ENCODE peak calls at places on chromosomes 3 and 15, in eight cellular contexts. N is fibroblast of lung; I is effector memory CD4-positive, alpha-beta T cell; G is ovary; R is psoas muscle; J is transverse colon; L is T-helper 17 cell; Y is PC-3. K is an unnamed sample.

GRCh38 chr15:81321667-81322066 is 2.3 kb downstream of the STARD5 start:
- DNase-seq in J (no peak), L (no peak), G (no peak), N (no peak), R (no peak), Y (no peak), I (no peak), K (no peak)

GRCh38 chr15:29860872-29861271 is 38.6 kb upstream of the TJP1 start:
- DNase-seq in R (no peak), I (no peak), L (no peak), J (no peak), N (no peak), Y (peak; percentile 54), G (no peak), K (no peak)

GRCh38 chr3:46261926-46262594 is 19.8 kb downstream of the CCR3 start:
- DNase-seq in L (no peak), G (no peak), Y (no peak), R (no peak), I (no peak), J (no peak), N (no peak), K (no peak)

GRCh38 chr3:126927405-126927750 is 55.5 kb upstream of the PLXNA1 start:
- DNase-seq in R (no peak), Y (no peak), L (no peak), I (no peak), G (no peak), J (no peak), N (no peak), K (no peak)

GRCh38 chr3:143824675-143825074 is 23.6 kb downstream of the SLC9A9 start:
- DNase-seq in J (no peak), I (no peak), G (no peak), L (no peak), R (no peak), Y (no peak), N (no peak), K (no peak)

GRCh38 chr3:194472290-194472920 is 14.4 kb downstream of the ATP13A3 start:
- DNase-seq in I (no peak), J (no peak), R (no peak), Y (peak; percentile 85), N (peak; percentile 87), L (no peak), G (no peak), K (no peak)

GRCh38 chr15:84824260-84824690 is 7.1 kb downstream of the ALPK3 start:
- DNase-seq in G (peak; percentile 73), I (no peak), N (peak; percentile 45), J (peak; percentile 47), Y (no peak), L (no peak), R (peak; percentile 75), K (no peak)

GRCh38 chr3:189184566-189184965 is 12.8 kb downstream of the TPRG1 start:
- DNase-seq in G (no peak), J (no peak), L (no peak), I (no peak), Y (no peak), R (no peak), N (no peak), K (no peak)

GRCh38 chr3:63976862-63977180 is 46.5 kb downstream of the PSMD6 start:
- DNase-seq in J (no peak), N (no peak), I (no peak), R (no peak), L (no peak), G (no peak), Y (no peak), K (no peak)

GRCh38 chr3:6035626-6036025 is 825.3 kb upstream of the GRM7 start:
- DNase-seq in L (no peak), G (no peak), R (no peak), J (no peak), Y (no peak), I (no peak), N (no peak), K (no peak)
- H3K9me3 ChIP-seq in L (no peaks in the 10 kb centered on the region), G (no peaks in the 10 kb centered on the region), R (no peaks in the 10 kb centered on the region), J (no peaks in the 10 kb centered on the region), Y (peaks cover 4% of the 10 kb centered on the region), I (no peaks in the 10 kb centered on the region), N (no peaks in the 10 kb centered on the region), K (peaks cover 2% of the 10 kb centered on the region)

DNA sequence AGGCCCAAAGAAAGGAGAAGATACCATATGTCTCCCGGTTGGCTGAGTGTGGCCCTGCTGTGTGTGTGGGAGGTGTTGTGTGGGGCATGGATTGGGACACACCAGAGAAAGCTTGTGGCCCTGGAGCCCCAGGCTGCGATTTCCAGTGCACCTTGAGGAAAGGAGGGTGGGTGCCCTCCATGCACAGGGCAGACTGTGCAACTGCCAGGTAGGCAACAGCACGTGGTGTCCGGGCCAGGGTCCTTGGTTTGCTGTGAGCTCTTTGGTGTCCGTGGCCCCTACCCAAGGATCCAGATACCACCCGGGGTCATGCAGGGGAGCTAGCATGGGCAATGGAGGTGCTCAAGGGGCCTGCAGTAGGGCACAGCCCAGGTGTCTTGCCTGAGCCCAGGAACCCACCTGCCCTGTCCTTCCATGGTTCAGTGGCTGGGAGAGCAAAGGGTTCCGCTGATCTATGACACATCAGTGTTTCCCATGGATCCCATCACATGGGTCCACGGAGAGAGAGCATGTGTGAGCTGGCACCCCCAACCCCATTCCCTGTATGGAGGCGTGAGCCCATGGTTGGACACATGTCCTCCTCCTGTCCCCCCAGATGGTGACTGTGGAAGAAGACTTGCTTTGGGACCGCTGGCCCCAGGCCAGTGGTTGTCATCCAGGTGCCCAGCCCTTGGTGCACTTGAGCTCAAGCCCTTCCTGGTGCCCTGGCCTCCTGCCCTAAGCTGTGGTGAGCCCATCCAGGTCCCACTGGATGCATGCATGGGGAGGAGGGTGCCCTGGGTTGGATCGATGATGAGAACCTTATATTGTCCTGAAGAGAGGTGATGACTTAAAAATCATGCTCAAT is 223.4 kb downstream of the SNRPN start:
- DNase-seq in L (peak; percentile 1), G (no peak), N (no peak), J (peak; percentile 2), R (peak; percentile 36), I (no peak), Y (no peak), K (peak; percentile 38)
- H3K9me3 ChIP-seq in L (no peaks in the 10 kb centered on the region), G (no peaks in the 10 kb centered on the region), N (no peaks in the 10 kb centered on the region), J (peaks cover 15% of the 10 kb centered on the region), R (peaks cover 13% of the 10 kb centered on the region), I (peaks cover 19% of the 10 kb centered on the region), Y (peaks cover 5% of the 10 kb centered on the region), K (peaks cover 8% of the 10 kb centered on the region)

GRCh38 chr3:131172502-131172901 is 145.8 kb downstream of the NEK11 start:
- DNase-seq in L (no peak), N (no peak), I (no peak), J (no peak), G (no peak), Y (no peak), R (no peak), K (no peak)

GRCh38 chr3:131178710-131179375 is 152.2 kb downstream of the NEK11 start:
- DNase-seq in J (no peak), G (no peak), N (no peak), Y (no peak), L (no peak), I (no peak), R (no peak), K (no peak)

GRCh38 chr3:131174752-131175151 is 148.1 kb downstream of the NEK11 start:
- DNase-seq in N (peak; percentile 2), G (no peak), R (no peak), J (no peak), L (no peak), Y (peak; percentile 25), I (no peak), K (no peak)
- H3K9me3 ChIP-seq in N (no peaks in the 10 kb centered on the region), G (no peaks in the 10 kb centered on the region), R (no peaks in the 10 kb centered on the region), J (no peaks in the 10 kb centered on the region), L (no peaks in the 10 kb centered on the region), Y (no peaks in the 10 kb centered on the region), I (no peaks in the 10 kb centered on the region), K (peaks cover 1% of the 10 kb centered on the region)

GRCh38 chr3:51808920-51809319 is 29.9 kb upstream of the IQCF6 start:
- DNase-seq in G (no peak), N (no peak), I (no peak), R (no peak), L (no peak), Y (no peak), J (no peak), K (no peak)
- H3K9me3 ChIP-seq in G (no peaks in the 10 kb centered on the region), N (no peaks in the 10 kb centered on the region), I (no peaks in the 10 kb centered on the region), R (no peaks in the 10 kb centered on the region), L (no peaks in the 10 kb centered on the region), Y (no peaks in the 10 kb centered on the region), J (no peaks in the 10 kb centered on the region), K (no peaks in the 10 kb centered on the region)

GRCh38 chr15:20349774-20350498 is 191.7 kb downstream of the GOLGA6L6 start:
- DNase-seq in J (no peak), L (no peak), R (peak; percentile 59), G (no peak), N (no peak), I (no peak), Y (no peak), K (peak; percentile 85)
- H3K9me3 ChIP-seq in J (no peaks in the 10 kb centered on the region), L (no peaks in the 10 kb centered on the region), R (no peaks in the 10 kb centered on the region), G (no peaks in the 10 kb centered on the region), N (peaks cover 21% of the 10 kb centered on the region), I (no peaks in the 10 kb centered on the region), Y (peaks cover 27% of the 10 kb centered on the region), K (peaks cover 3% of the 10 kb centered on the region)

GRCh38 chr3:20480771-20481170 is 294.8 kb upstream of the SGO1 start:
- DNase-seq in Y (no peak), I (no peak), N (no peak), R (no peak), L (no peak), J (no peak), G (no peak), K (no peak)

GRCh38 chr3:20478407-20478806 is 292.4 kb upstream of the SGO1 start:
- DNase-seq in R (no peak), J (no peak), L (no peak), N (no peak), Y (no peak), I (no peak), G (no peak), K (no peak)

GRCh38 chr3:20482350-20482749 is 296.3 kb upstream of the SGO1 start:
- DNase-seq in Y (no peak), G (no peak), L (no peak), J (no peak), R (no peak), N (no peak), I (no peak), K (no peak)

GRCh38 chr3:20488101-20488500 is 302.1 kb upstream of the SGO1 start:
- DNase-seq in J (no peak), Y (no peak), R (no peak), I (no peak), N (no peak), L (no peak), G (no peak), K (no peak)

DNA sequence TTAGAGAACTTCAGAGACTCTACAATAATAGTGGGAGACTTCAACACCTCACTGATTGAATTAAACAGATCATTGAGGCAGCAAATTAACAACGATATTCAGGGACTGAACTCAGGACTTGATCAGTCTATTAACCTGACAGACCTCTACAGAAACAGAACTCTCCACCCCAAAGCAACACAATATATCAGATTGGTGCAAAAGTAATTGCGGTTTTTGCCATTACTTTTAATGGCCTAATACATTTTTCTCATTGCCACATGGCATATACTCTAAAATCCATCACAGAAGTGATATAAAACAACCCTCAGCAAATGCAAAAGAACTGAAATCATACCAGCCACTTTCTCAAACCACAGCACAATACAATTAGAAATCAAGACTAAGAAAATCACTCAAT is 298.1 kb upstream of the SGO1 start:
- DNase-seq in I (no peak), N (no peak), L (no peak), R (no peak), G (no peak), J (no peak), Y (no peak), K (no peak)
- H3K9me3 ChIP-seq in I (no peaks in the 10 kb centered on the region), N (no peaks in the 10 kb centered on the region), L (no peaks in the 10 kb centered on the region), R (no peaks in the 10 kb centered on the region), G (no peaks in the 10 kb centered on the region), J (peaks cover 17% of the 10 kb centered on the region), Y (peaks cover 14% of the 10 kb centered on the region), K (peaks cover 2% of the 10 kb centered on the region)

GRCh38 chr3:117603097-117603496 is 893.5 kb downstream of the TUSC7 start:
- DNase-seq in G (no peak), N (no peak), R (no peak), J (no peak), Y (no peak), I (no peak), L (no peak), K (no peak)
- H3K9me3 ChIP-seq in G (no peaks in the 10 kb centered on the region), N (no peaks in the 10 kb centered on the region), R (no peaks in the 10 kb centered on the region), J (no peaks in the 10 kb centered on the region), Y (peaks cover 8% of the 10 kb centered on the region), I (no peaks in the 10 kb centered on the region), L (no peaks in the 10 kb centered on the region), K (no peaks in the 10 kb centered on the region)

K was measured in aorta.